ENCODE peak calls at places on chromosomes 13 and 19, in ten cellular contexts. L is mammary epithelial cell; I is body of pancreas; J is fibroblast of lung; O is psoas muscle; G is GM10248; B is adrenal gland; X is astrocyte of the spinal cord; S is CD8-positive, alpha-beta T cell; H is CD4-positive, alpha-beta T cell. T is an unnamed sample.
A peak's percentile ranks its signal among the peaks of the same experiment; 100 is the strongest.

GRCh38 chr19:30360378-30361106 is 11.6 kb upstream of the ZNF536 start:
- DNase-seq in S (no peak), I (no peak), G (no peak), J (no peak), B (no peak), O (no peak), X (no peak), L (no peak), H (no peak), T (no peak)

GRCh38 chr13:94063096-94063495 is 416.4 kb downstream of the DCT start:
- DNase-seq in L (no peak), J (peak; percentile 72), X (peak; percentile 53), I (no peak), O (no peak), B (no peak), G (no peak), S (no peak), H (no peak), T (no peak)

GRCh38 chr13:32036762-32037161 is 5.2 kb downstream of the FRY start:
- DNase-seq in J (no peak), I (no peak), B (no peak), L (no peak), G (no peak), O (no peak), X (no peak), S (no peak), H (no peak), T (no peak)

GRCh38 chr13:111399776-111400505 is 79.5 kb downstream of the TEX29 start:
- DNase-seq in X (no peak), J (no peak), O (no peak), H (no peak), I (no peak), S (no peak), B (no peak), G (no peak), L (no peak), T (no peak)

GRCh38 chr19:13906525-13906904 is 514 bp downstream of the CC2D1A start:
- DNase-seq in J (no peak), H (no peak), O (no peak), S (no peak), I (peak; percentile 70), G (no peak), L (peak; percentile 35), X (no peak), B (no peak), T (no peak)

GRCh38 chr13:94858856-94859811 is 146.8 kb upstream of the SOX21 start:
- DNase-seq in X (peak; percentile 54), J (peak; percentile 38), L (no peak), I (peak; percentile 45), B (peak; percentile 57), G (no peak), O (peak; percentile 44), H (no peak), S (no peak), T (peak; percentile 59)

GRCh38 chr19:15252398-15253018 is 20.3 kb upstream of the EPHX3 start:
- DNase-seq in X (peak; percentile 46), H (no peak), G (no peak), J (peak; percentile 36), S (no peak), L (no peak), I (no peak), B (no peak), O (no peak), T (no peak)

GRCh38 chr19:1719519-1719918 is 33.8 kb upstream of the ONECUT3 start:
- DNase-seq in G (no peak), O (no peak), I (no peak), J (no peak), H (no peak), L (no peak), X (no peak), S (no peak), B (no peak), T (no peak)

GRCh38 chr13:46687810-46688209 is 109.2 kb downstream of the ESD start:
- DNase-seq in S (no peak), O (no peak), I (peak; percentile 26), G (no peak), H (no peak), X (peak; percentile 36), J (peak; percentile 43), B (peak; percentile 27), L (peak; percentile 50), T (no peak)

GRCh38 chr19:35495107-35496064 is 5.1 kb upstream of the KRTDAP start:
- DNase-seq in S (peak; percentile 38), X (peak; percentile 47), J (peak; percentile 45), H (peak; percentile 56), B (peak; percentile 70), I (peak; percentile 68), O (peak; percentile 57), G (peak; percentile 92), L (peak; percentile 57), T (peak; percentile 65)

GRCh38 chr19:43430976-43431375 is 16.3 kb downstream of the TEX101 start:
- DNase-seq in L (no peak), I (no peak), J (no peak), H (no peak), S (no peak), O (no peak), G (no peak), X (no peak), B (no peak), T (no peak)

GRCh38 chr13:79194272-79194671 is 211.8 kb downstream of the RBM26 start:
- DNase-seq in X (no peak), S (no peak), G (peak; percentile 55), L (no peak), O (no peak), J (no peak), I (no peak), H (no peak), B (no peak), T (no peak)

GRCh38 chr13:40776681-40777165 is 5.7 kb upstream of the MRPS31 start:
- DNase-seq in I (no peak), S (peak; percentile 22), B (no peak), G (no peak), L (peak; percentile 26), X (peak; percentile 40), H (peak; percentile 67), O (no peak), J (peak; percentile 76), T (no peak)

GRCh38 chr19:50741179-50741933 is 18.2 kb downstream of the CLEC11A start:
- DNase-seq in H (no peak), J (no peak), G (no peak), S (no peak), O (no peak), I (no peak), L (no peak), X (no peak), B (no peak), T (no peak)

GRCh38 chr19:3516675-3517207 is 10.6 kb downstream of the FZR1 start:
- DNase-seq in G (no peak), X (no peak), O (no peak), H (peak; percentile 28), L (no peak), J (no peak), B (no peak), I (peak; percentile 66), S (peak; percentile 41), T (no peak)

GRCh38 chr13:32969516-32969941 is 46.7 kb upstream of the KL start:
- DNase-seq in L (no peak), B (peak; percentile 61), J (peak; percentile 45), H (no peak), X (peak; percentile 36), I (no peak), G (peak; percentile 53), O (no peak), S (no peak), T (peak; percentile 29)

GRCh38 chr19:16036941-16037340 is 39.4 kb upstream of the TPM4 start:
- DNase-seq in S (no peak), I (no peak), L (no peak), O (no peak), B (no peak), G (no peak), H (no peak), J (no peak), X (no peak), T (no peak)

GRCh38 chr13:106506286-106506685 is 29.2 kb downstream of the EFNB2 start:
- DNase-seq in J (no peak), S (no peak), O (no peak), B (no peak), I (no peak), G (no peak), X (no peak), L (no peak), H (no peak), T (no peak)

DNA sequence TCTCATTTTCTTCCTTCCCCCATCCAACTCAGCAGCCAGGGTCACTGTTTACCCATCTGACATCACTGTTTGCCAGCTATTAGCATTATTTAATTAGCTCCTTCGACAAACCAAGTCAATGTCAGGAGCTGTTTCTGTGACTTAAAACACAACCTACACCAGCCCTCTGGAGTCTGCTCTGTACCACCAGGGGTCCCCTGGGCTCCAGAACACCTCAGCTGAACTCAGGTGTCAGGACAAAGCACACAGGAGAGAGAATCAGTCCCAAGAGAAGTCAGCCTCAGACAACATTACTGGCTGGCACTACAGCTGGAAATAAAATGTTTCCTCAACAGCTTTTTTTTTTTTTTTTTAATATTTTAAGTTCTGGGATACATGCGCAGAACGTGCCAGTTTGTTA is 45.1 kb downstream of the DCLK1 start:
- DNase-seq in O (no peak), S (no peak), I (no peak), H (no peak), B (no peak), G (no peak), J (no peak), X (no peak), L (no peak), T (no peak)
- TF ChIP-seq CTCF in O (no peak), S (no peak), I (no peak), H (no peak), B (no peak), G (no peak), J (no peak), X (no peak), L (no peak), T (no peak)

DNA sequence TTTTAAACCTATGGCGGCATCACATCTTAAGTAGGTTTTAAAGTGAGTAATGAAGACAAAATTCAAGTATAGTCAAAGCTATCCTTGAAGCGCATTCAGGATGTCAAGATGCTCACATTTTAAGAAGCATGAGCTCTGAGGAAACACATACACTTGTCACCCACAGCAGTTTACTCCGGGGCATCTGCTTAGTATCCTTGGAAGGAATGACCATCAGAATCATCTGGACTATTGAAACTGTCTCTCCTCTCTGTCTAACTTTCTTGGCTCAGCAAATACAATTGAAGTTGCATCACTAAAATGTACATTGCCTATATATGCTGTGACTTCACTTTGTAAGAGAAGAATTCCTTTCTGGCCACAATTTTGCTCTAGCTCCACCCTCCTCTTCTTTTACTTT is 906.4 kb downstream of the PCDH9 start:
- DNase-seq in L (no peak), I (no peak), J (no peak), X (no peak), H (no peak), G (no peak), B (no peak), O (no peak), S (no peak), T (no peak)
- TF ChIP-seq CTCF in L (no peak), I (no peak), J (no peak), X (no peak), H (no peak), G (no peak), B (no peak), O (no peak), S (no peak), T (no peak)

GRCh38 chr19:47514151-47514868 is 553 bp downstream of the NAPA start:
- DNase-seq in X (no peak), S (no peak), H (no peak), L (no peak), J (no peak), O (no peak), B (no peak), G (no peak), I (peak; percentile 19), T (no peak)
- TF ChIP-seq CTCF in X (no peak), S (no peak), H (no peak), L (no peak), J (no peak), O (no peak), B (no peak), G (no peak), I (no peak), T (no peak)

GRCh38 chr19:11197291-11198174 is at the start of gene KANK2:
- DNase-seq in G (peak; percentile 98), B (peak; percentile 90), J (peak; percentile 63), S (peak; percentile 46), X (peak; percentile 66), H (peak; percentile 44), L (peak; percentile 76), O (peak; percentile 86), I (peak; percentile 93), T (peak; percentile 91)
- TF ChIP-seq CTCF in G (peak; percentile 26), B (no peak), J (no peak), S (no peak), X (no peak), H (no peak), L (no peak), O (no peak), I (no peak), T (peak; percentile 31)

T was measured in heart right ventricle.